ENCODE peak calls at places on chromosomes 4 and X, in five cellular contexts. Z is HL-60, B is GM12878, I is K562, Q is H1. A is an unnamed sample.

GRCh38 chrX:15107367-15107988 is 162.4 kb downstream of the ASB9 start:
- DNase-seq in Z (no peak), B (no peak), I (no peak), Q (no peak), A (no peak)

GRCh38 chrX:84737471-84737871 is 235.2 kb upstream of the HDX start:
- DNase-seq in Z (no peak), B (no peak), I (no peak), Q (no peak), A (no peak)

GRCh38 chr4:53622739-53623151 is 31.5 kb upstream of the LNX1 start:
- DNase-seq in Z (no peak), B (no peak), I (no peak), Q (no peak), A (no peak)

GRCh38 chr4:127604949-127605709 is 27.6 kb upstream of the INTU start:
- DNase-seq in Z (no peak), B (no peak), I (peak), Q (peak), A (peak)

GRCh38 chr4:102612824-102613366 is 111.7 kb downstream of the NFKB1 start:
- DNase-seq in Z (no peak), B (no peak), I (no peak), Q (no peak), A (no peak)

GRCh38 chrX:129791336-129791735 is 11.6 kb downstream of the SASH3 start:
- DNase-seq in Z (no peak), B (no peak), I (no peak), Q (no peak), A (no peak)

GRCh38 chrX:107599371-107599970 is 28.8 kb upstream of the PRPS1 start:
- DNase-seq in Z (no peak), B (no peak), I (no peak), Q (no peak), A (no peak)

GRCh38 chr4:137000432-137000831 is 531.9 kb downstream of the PCDH18 start:
- DNase-seq in Z (no peak), B (no peak), I (no peak), Q (no peak), A (no peak)

GRCh38 chr4:168319486-168320019 is 1.0 kb upstream of the DDX60 start:
- DNase-seq in Z (no peak), B (no peak), I (no peak), Q (no peak), A (no peak)

GRCh38 chr4:169745291-169745690 is 12.5 kb downstream of the HPF1 start:
- DNase-seq in Z (no peak), B (no peak), I (no peak), Q (no peak), A (no peak)

GRCh38 chr4:15479913-15480185 is 10.2 kb downstream of the CC2D2A start:
- DNase-seq in Z (no peak), B (no peak), I (no peak), Q (no peak), A (no peak)

GRCh38 chr4:15833801-15834200 is 55.7 kb downstream of the CD38 start:
- DNase-seq in Z (no peak), B (no peak), I (no peak), Q (no peak), A (no peak)

GRCh38 chrX:19785647-19786046 is 101.8 kb downstream of the SH3KBP1 start:
- DNase-seq in Z (no peak), B (no peak), I (no peak), Q (no peak), A (no peak)

GRCh38 chr4:138460477-138460876 is 218.3 kb upstream of the SLC7A11 start:
- DNase-seq in Z (no peak), B (no peak), I (no peak), Q (no peak), A (no peak)

GRCh38 chr4:68750555-68750954 is 65.2 kb upstream of the UGT2B10 start:
- DNase-seq in Z (no peak), B (no peak), I (no peak), Q (no peak), A (no peak)

GRCh38 chr4:57158221-57158620 is 48.0 kb upstream of the IGFBP7 start:
- DNase-seq in Z (no peak), B (no peak), I (no peak), Q (no peak), A (no peak)

DNA sequence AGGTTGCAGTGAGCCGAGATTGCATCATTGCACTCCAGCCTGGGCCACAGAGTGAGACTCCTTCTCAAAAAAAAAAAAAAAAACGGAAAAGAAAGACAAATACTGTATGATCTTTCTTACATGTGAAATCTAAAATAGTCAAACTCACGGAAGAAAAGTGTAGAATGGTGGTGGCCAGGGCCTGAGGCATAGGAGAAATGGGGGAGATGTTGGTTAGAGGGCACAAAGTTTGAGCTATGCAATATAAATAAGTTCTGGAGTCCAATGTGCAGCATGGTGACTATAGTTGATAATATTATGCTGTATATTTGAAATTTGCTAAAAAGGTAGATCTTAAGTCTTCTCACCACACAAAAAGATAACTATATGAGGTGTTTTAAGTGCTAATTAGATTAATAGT is 1.3 kb upstream of the FGA start:
- DNase-seq in Z (no peak), B (no peak), I (no peak), Q (no peak), A (no peak)
- TF ChIP-seq GABPA in Z (no peak), B (no peak), I (no peak), Q (no peak), A (no peak)

GRCh38 chrX:3743821-3744439 is 30.5 kb upstream of the PRKX start:
- DNase-seq in Z (no peak), B (no peak), I (no peak), Q (no peak), A (no peak)
- TF ChIP-seq GABPA in Z (no peak), B (no peak), I (peak), Q (no peak), A (no peak)

DNA sequence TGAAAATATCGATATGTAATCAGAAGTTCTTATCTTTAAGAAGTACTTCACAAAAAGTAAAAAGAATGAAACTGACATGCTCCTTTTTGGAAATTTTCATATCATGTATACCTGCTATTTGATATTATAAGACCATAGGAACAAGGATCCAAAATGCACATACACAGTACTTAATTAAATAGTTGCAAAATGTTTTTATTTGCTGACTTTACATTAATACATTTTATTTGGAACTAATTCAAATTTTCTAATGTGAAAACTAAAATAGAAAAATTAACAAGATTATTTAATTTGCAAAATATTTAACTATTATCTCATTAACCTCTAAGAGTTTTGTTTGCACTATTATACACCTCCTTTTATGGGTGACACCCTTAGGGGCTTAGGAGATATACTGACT is 155.0 kb downstream of the TRAM1L1 start:
- DNase-seq in Z (no peak), B (no peak), I (no peak), Q (no peak), A (no peak)
- TF ChIP-seq GABPA in Z (no peak), B (no peak), I (no peak), Q (no peak), A (no peak)

GRCh38 chr4:1609901-1610790 is 74.0 kb downstream of the FAM53A start:
- DNase-seq in Z (no peak), B (no peak), I (no peak), Q (no peak), A (no peak)
- TF ChIP-seq GABPA in Z (no peak), B (no peak), I (no peak), Q (no peak), A (no peak)

DNA sequence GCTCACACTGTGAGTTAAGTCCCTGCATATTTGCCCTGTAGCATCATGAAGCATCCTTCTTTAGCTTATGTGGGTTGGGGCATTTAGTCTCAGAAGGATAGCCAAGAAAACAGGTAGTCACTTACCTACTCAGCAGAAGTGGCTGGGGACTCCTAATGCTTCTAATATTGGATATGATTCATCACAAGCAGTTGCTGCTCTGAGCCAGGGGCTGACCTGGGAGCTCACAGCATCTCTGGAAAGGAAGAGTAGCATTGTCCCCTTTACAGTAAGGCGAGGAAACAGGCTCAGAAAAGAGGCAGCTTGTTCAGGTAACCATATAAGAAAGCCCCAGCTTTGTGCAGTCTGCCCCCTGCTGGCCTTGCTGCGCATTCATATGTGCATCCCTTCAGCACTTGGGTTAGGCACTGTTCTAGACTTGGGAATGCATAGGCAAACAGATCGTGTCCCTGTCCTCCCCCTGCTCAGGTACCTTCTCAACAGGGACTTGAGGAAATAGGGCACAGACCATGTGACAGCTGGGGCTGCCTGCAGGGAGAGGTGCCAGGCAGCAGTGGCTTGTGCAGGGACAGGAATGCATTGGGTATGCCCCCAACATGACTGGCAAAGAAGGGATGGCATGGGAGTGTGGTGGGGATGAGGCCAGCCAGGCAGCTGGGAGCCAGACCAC is 35.7 kb upstream of the TBC1D14 start:
- DNase-seq in Z (no peak), B (no peak), I (peak), Q (peak), A (peak)
- TF ChIP-seq GABPA in Z (no peak), B (no peak), I (no peak), Q (peak), A (no peak)

GRCh38 chr4:26804876-26805275 is 55.8 kb upstream of the STIM2 start:
- DNase-seq in Z (no peak), B (no peak), I (no peak), Q (no peak), A (no peak)
- TF ChIP-seq GABPA in Z (no peak), B (no peak), I (no peak), Q (no peak), A (no peak)

DNA sequence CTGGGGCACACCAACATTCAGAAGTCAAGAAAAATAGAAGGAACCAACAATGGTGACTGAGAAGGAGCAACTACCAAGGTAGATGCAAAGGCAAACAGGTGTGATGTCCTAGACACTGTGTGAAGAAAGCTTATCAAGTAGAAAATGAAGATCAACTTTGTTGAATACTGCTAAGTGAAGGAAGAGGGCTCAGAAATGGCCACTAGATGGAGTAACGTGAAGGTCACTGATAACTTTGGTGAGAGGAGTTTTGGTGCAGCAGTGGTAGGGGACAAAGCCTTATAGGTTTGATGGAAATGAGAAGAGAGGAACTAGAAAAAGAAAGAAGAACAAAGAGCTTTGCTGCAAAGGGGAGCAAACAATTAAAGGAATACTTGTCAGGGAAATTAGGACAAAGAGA is 23.5 kb downstream of the OTC start:
- DNase-seq in Z (no peak), B (no peak), I (peak), Q (no peak), A (no peak)
- TF ChIP-seq GABPA in Z (no peak), B (no peak), I (no peak), Q (no peak), A (no peak)

GRCh38 chr4:120616-121015 is 3.7 kb upstream of the ZNF718 start:
- DNase-seq in Z (no peak), B (no peak), I (no peak), Q (peak), A (no peak)

GRCh38 chr4:124275-125081 is at the start of gene ZNF718:
- DNase-seq in Z (peak), B (peak), I (peak), Q (peak), A (no peak)

GRCh38 chr4:121408-122084 is 2.8 kb upstream of the ZNF718 start:
- DNase-seq in Z (peak), B (no peak), I (no peak), Q (peak), A (no peak)

GRCh38 chr4:125833-126232 is 1.5 kb downstream of the ZNF718 start:
- DNase-seq in Z (no peak), B (no peak), I (no peak), Q (peak), A (no peak)

DNA sequence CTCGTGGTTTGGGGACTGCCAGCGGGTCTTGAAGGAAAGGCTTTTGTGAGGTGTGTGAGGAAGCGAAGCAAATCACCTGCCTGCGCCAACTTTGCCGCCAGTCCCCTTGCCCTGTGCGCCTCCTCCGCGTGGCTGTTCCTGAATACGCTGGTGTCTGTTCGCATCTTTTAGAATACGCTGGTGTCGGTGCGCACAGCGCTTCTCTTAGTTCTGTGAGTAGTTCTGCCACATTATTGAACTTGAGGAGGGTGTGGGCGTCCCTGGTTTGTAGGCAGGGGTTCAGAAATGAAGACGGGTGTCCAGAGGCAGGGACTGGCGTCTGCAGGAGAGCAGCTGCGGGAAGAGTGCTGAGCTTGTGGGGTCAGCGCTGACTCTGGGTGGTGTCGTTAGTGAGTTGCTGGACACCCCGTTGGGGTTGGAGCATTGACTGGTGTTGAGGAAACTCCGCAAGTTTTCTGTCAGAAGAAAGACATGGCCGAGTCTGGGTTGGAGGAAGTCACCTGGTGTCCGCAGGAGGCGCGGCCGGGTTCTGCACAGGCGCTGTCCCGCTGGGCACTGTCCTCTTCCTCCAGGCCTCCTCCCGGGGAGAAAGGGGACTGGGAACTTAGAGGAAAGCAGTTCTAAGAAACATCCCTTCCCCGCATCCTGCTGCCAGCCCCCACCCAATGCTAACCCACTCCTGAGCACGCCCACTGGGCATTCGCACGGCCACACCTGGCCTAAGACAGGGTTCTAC is 952 bp downstream of the ZNF718 start:
- DNase-seq in Z (peak), B (no peak), I (peak), Q (peak), A (no peak)
- TF ChIP-seq GABPA in Z (no peak), B (no peak), I (no peak), Q (no peak), A (no peak)

GRCh38 chrX:2650865-2651264 is 40.2 kb upstream of the CD99 start:
- DNase-seq in Z (no peak), B (no peak), I (no peak), Q (no peak), A (no peak)
- TF ChIP-seq GABPA in Z (no peak), B (no peak), I (no peak), Q (no peak), A (no peak)

A was measured in HepG2.